ENCODE peak calls at places on chromosomes 5 and 9, in nine cellular contexts. X is retina; O is CD8-positive, alpha-beta T cell; D is HTR-8/SVneo; S is stimulated activated CD4-positive, alpha-beta T cell treated with anti-CD3 and anti-CD28 coated beads, Interleukin-1b, Interleukin-23, amount 100 ng/mL, for 24 hours; K is psoas muscle; I is stimulated activated CD8-positive, alpha-beta memory T cell treated with anti-CD3 and anti-CD28 coated beads, Interleukin-4, amount 100 ng/mL, for 1 hour; L is LoVo; V is EL. A is an unnamed sample.

GRCh38 chr5:138972230-138972629 is 97.1 kb upstream of the LRRTM2 start:
- DNase-seq in K (no peak), I (no peak), L (no peak), V (no peak), D (no peak), X (no peak), S (no peak), O (no peak), A (no peak)

GRCh38 chr9:98129451-98129881 is 10.4 kb upstream of the TRIM14 start:
- DNase-seq in O (no peak), K (no peak), X (no peak), L (no peak), D (no peak), I (no peak), V (no peak), S (no peak), A (no peak)

GRCh38 chr5:147963948-147964693 is 57.8 kb upstream of the C5orf46 start:
- DNase-seq in L (no peak), I (no peak), D (no peak), O (no peak), S (no peak), K (no peak), X (peak), V (no peak), A (no peak)

GRCh38 chr9:27059907-27060306 is 49.1 kb upstream of the TEK start:
- DNase-seq in L (no peak), V (no peak), K (no peak), I (no peak), S (no peak), D (no peak), X (no peak), O (no peak), A (no peak)

GRCh38 chr5:23704176-23704855 is 196.9 kb downstream of the PRDM9 start:
- DNase-seq in V (no peak), I (no peak), D (no peak), O (no peak), S (no peak), K (no peak), L (peak), X (no peak), A (no peak)

GRCh38 chr9:90836396-90837080 is 34.9 kb downstream of the SYK start:
- DNase-seq in D (no peak), X (no peak), I (no peak), K (no peak), V (no peak), L (no peak), O (no peak), S (no peak), A (no peak)

GRCh38 chr5:168552146-168552545 is 23.0 kb downstream of the FBLL1 start:
- DNase-seq in V (peak), X (no peak), I (no peak), D (no peak), S (no peak), K (no peak), L (no peak), O (no peak), A (no peak)

GRCh38 chr5:34762321-34762871 is 76.6 kb upstream of the TTC23L start:
- DNase-seq in D (no peak), O (no peak), I (no peak), L (no peak), V (peak), K (no peak), X (no peak), S (no peak), A (no peak)

GRCh38 chr9:97510797-97511761 is 9.6 kb downstream of the TMOD1 start:
- DNase-seq in D (no peak), I (no peak), L (no peak), K (peak), X (no peak), V (peak), S (no peak), O (no peak), A (no peak)

GRCh38 chr5:943201-943873 is 50.7 kb downstream of the TRIP13 start:
- DNase-seq in X (no peak), D (no peak), S (no peak), O (no peak), L (no peak), V (no peak), K (no peak), I (no peak), A (no peak)

GRCh38 chr9:137021979-137022619 is 5.9 kb downstream of the ABCA2 start:
- DNase-seq in S (peak), V (peak), X (no peak), O (peak), L (peak), I (no peak), K (peak), D (peak), A (peak)

GRCh38 chr5:147661576-147661975 is 121.0 kb downstream of the JAKMIP2 start:
- DNase-seq in V (no peak), X (no peak), D (no peak), K (no peak), L (no peak), I (no peak), S (no peak), O (no peak), A (no peak)

GRCh38 chr5:141007791-141008190 is 41.5 kb downstream of the PCDHAC2 start:
- DNase-seq in L (no peak), S (no peak), V (no peak), X (no peak), O (no peak), I (no peak), D (no peak), K (no peak), A (no peak)

GRCh38 chr9:129182625-129183494 is 4.8 kb upstream of the IER5L start:
- DNase-seq in V (no peak), O (no peak), X (no peak), I (no peak), D (no peak), K (peak), S (no peak), L (peak), A (peak)

GRCh38 chr9:89442501-89442978 is 55.4 kb downstream of the SEMA4D start:
- DNase-seq in I (no peak), V (no peak), X (no peak), L (no peak), D (no peak), S (no peak), K (no peak), O (no peak), A (no peak)

GRCh38 chr5:100560860-100561259 is 25.7 kb downstream of the FAM174A start:
- DNase-seq in S (no peak), I (no peak), O (no peak), V (peak), K (no peak), L (no peak), D (no peak), X (no peak), A (no peak)

GRCh38 chr9:133238851-133239532 is 29.9 kb upstream of the OBP2B start:
- DNase-seq in L (peak), K (peak), S (peak), V (peak), X (peak), O (peak), D (peak), I (no peak), A (peak)

GRCh38 chr5:104774372-104774771 is 1211.8 kb upstream of the NUDT12 start:
- DNase-seq in V (no peak), K (no peak), X (no peak), L (no peak), D (no peak), S (no peak), I (no peak), O (no peak), A (no peak)

GRCh38 chr5:26482817-26483375 is 555.5 kb downstream of the CDH9 start:
- DNase-seq in V (no peak), S (no peak), I (no peak), K (no peak), X (peak), L (peak), O (no peak), D (peak), A (peak)

GRCh38 chr5:84259221-84260045 is 125.2 kb downstream of the EDIL3 start:
- DNase-seq in S (no peak), O (no peak), D (no peak), V (no peak), K (no peak), I (no peak), L (no peak), X (no peak), A (no peak)

GRCh38 chr5:11946317-11946716 is 42.1 kb upstream of the CTNND2 start:
- DNase-seq in S (no peak), I (no peak), D (no peak), K (no peak), L (no peak), V (no peak), O (no peak), X (no peak), A (no peak)

GRCh38 chr9:137434498-137435380 is 6.4 kb downstream of the ENTPD8 start:
- DNase-seq in D (no peak), I (no peak), O (no peak), X (no peak), K (peak), V (no peak), S (no peak), L (no peak), A (no peak)

GRCh38 chr5:91177085-91177484 is 206.0 kb downstream of the ARRDC3 start:
- DNase-seq in I (no peak), L (no peak), V (no peak), D (no peak), K (no peak), X (no peak), O (no peak), S (no peak), A (no peak)

GRCh38 chr5:166369817-166370216 is 1921.6 kb upstream of the WWC1 start:
- DNase-seq in O (no peak), K (no peak), S (no peak), D (no peak), V (no peak), I (no peak), L (no peak), X (no peak), A (no peak)

GRCh38 chr5:142727736-142728047 is 41.8 kb upstream of the FGF1 start:
- DNase-seq in K (no peak), S (no peak), L (no peak), I (no peak), V (no peak), X (no peak), D (no peak), O (no peak), A (no peak)

GRCh38 chr9:130701059-130702022 is 7.8 kb downstream of the EXOSC2 start:
- DNase-seq in V (peak), S (peak), X (peak), O (peak), I (no peak), L (peak), D (peak), K (peak), A (peak)

GRCh38 chr5:177557041-177557647 is 2.8 kb upstream of the FAM193B start:
- DNase-seq in S (no peak), O (no peak), V (peak), I (no peak), D (peak), K (no peak), X (no peak), L (peak), A (no peak)

GRCh38 chr9:127844821-127845359 is 9.6 kb downstream of the ENG start:
- DNase-seq in V (peak), D (no peak), O (no peak), L (no peak), X (no peak), S (no peak), I (no peak), K (peak), A (no peak)

GRCh38 chr9:69093471-69094103 is 58.0 kb downstream of the FXN start:
- DNase-seq in V (no peak), L (no peak), O (no peak), X (no peak), K (no peak), D (no peak), S (no peak), I (no peak), A (no peak)

GRCh38 chr9:35996358-35996970 is 38.5 kb upstream of the OR2S2 start:
- DNase-seq in S (no peak), X (peak), O (no peak), I (no peak), D (no peak), V (peak), K (no peak), L (no peak), A (peak)

A was measured in A549.